ENCODE peak calls at places on chromosomes 2 and 18, in four cellular contexts. T is H1, G is H9, R is mesenchymal stem cell. Z is an unnamed sample.

GRCh38 chr18:2417861-2418610 is 153.3 kb downstream of the METTL4 start:
- DNase-seq in R (no peak), T (no peak), G (no peak), Z (no peak)

GRCh38 chr2:8697190-8697589 is 15.3 kb downstream of the ID2 start:
- DNase-seq in T (no peak), R (no peak), G (no peak), Z (no peak)

GRCh38 chr18:79495591-79496071 is 99.9 kb downstream of the NFATC1 start:
- DNase-seq in G (no peak), R (no peak), T (no peak), Z (no peak)

GRCh38 chr2:194333091-194333490 is 1323.9 kb upstream of the SLC39A10 start:
- DNase-seq in T (no peak), R (no peak), G (no peak), Z (no peak)

GRCh38 chr2:108640731-108641130 is 78.6 kb upstream of the RANBP2 start:
- DNase-seq in G (no peak), R (peak), T (no peak), Z (no peak)

GRCh38 chr2:78992807-78993517 is 32.5 kb upstream of the REG3G start:
- DNase-seq in T (peak), G (peak), R (no peak), Z (no peak)

GRCh38 chr18:79952996-79953559 is 1.6 kb upstream of the SLC66A2 start:
- DNase-seq in G (peak), R (peak), T (no peak), Z (no peak)

GRCh38 chr2:158366342-158366741 is 90.2 kb downstream of the CCDC148 start:
- DNase-seq in R (no peak), G (no peak), T (no peak), Z (no peak)

GRCh38 chr2:95010697-95011096 is 14.8 kb upstream of the MAL start:
- DNase-seq in G (no peak), R (no peak), T (no peak), Z (no peak)

GRCh38 chr2:117981810-117982209 is 32.1 kb downstream of the CCDC93 start:
- DNase-seq in R (no peak), T (no peak), G (no peak), Z (no peak)

GRCh38 chr2:196887431-196887830 is 39.1 kb downstream of the PGAP1 start:
- DNase-seq in R (no peak), T (no peak), G (no peak), Z (no peak)

GRCh38 chr2:71940695-71941094 is 207.0 kb downstream of the CYP26B1 start:
- DNase-seq in T (no peak), G (no peak), R (no peak), Z (no peak)

GRCh38 chr2:7031424-7032245 is 114.4 kb downstream of the RNF144A start:
- DNase-seq in T (no peak), R (no peak), G (no peak), Z (no peak)

GRCh38 chr2:74474899-74475298 is 2.4 kb upstream of the MRPL53 start:
- DNase-seq in T (no peak), G (peak), R (no peak), Z (no peak)

GRCh38 chr18:24220318-24220688 is 81.4 kb downstream of the CABYR start:
- DNase-seq in T (no peak), G (no peak), R (no peak), Z (no peak)

GRCh38 chr2:101012706-101013181 is 10.7 kb downstream of the RPL31 start:
- DNase-seq in G (no peak), T (no peak), R (peak), Z (peak)

GRCh38 chr2:237177986-237178385 is 92.3 kb downstream of the COPS8 start:
- DNase-seq in R (no peak), T (no peak), G (no peak), Z (no peak)

GRCh38 chr18:44518091-44518490 is 162.6 kb upstream of the SETBP1 start:
- DNase-seq in G (no peak), T (no peak), R (no peak), Z (no peak)

GRCh38 chr18:44521673-44522032 is 159.0 kb upstream of the SETBP1 start:
- DNase-seq in T (no peak), G (no peak), R (no peak), Z (no peak)

GRCh38 chr18:44514766-44515165 is 165.9 kb upstream of the SETBP1 start:
- DNase-seq in T (no peak), G (no peak), R (no peak), Z (no peak)

GRCh38 chr18:44520981-44521672 is 159.6 kb upstream of the SETBP1 start:
- DNase-seq in R (no peak), T (no peak), G (no peak), Z (no peak)

DNA sequence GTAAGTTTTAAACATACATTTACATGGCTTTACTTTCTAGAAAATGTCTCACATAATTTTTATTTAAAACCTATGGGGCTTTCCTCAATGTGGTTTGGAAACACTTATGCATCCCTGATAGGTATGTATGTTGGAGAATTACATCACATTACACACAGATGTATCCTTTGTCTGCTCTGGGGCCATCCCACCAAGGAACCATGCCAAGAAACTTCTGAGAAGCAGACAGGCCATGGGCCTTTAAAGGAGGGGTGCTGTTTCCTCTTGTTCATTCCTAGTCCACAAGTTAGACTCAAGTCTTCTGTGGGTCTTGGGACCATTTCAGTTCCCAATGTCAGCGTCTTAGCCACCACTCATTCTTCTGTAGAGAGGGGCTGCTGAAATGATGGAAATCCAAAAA is 162.0 kb upstream of the SETBP1 start:
- DNase-seq in G (no peak), T (no peak), R (no peak), Z (no peak)
- H4K91ac ChIP-seq in G (no peak), T (no peak), R (no peak), Z (no peak)

DNA sequence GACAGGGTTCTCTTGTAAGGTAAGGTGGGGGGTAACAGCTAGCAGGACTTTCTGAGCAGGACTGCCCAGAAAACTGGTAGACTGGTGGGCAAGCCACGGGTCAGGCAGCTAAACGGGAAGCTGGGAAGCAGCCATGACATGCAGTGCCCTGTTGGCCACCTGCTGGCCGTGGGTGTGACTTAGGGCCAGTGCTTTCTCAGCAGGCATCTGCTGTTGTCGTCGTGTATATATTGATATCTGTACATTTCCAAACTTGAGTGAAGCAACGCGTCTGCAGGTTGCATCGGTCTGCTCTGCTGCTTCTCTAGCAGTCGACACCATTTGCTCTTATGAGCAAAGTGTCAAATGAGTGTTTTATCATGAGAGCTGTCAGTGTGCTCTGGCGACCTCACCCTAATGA is 31.0 kb downstream of the COA5 start:
- DNase-seq in T (no peak), R (no peak), G (no peak), Z (no peak)
- H2BK15ac ChIP-seq in T (no peak), R (no peak), G (no peak), Z (no peak)

GRCh38 chr2:61911510-61911909 is 6.0 kb downstream of the COMMD1 start:
- DNase-seq in T (no peak), R (no peak), G (no peak), Z (no peak)
- H2BK12ac ChIP-seq in T (no peak), R (no peak), G (no peak), Z (no peak)

GRCh38 chr2:210224660-210225460 is at the start of gene ACADL:
- DNase-seq in R (peak), G (peak), T (no peak), Z (peak)
- H4K91ac ChIP-seq in R (no peak), G (no peak), T (no peak), Z (no peak)

DNA sequence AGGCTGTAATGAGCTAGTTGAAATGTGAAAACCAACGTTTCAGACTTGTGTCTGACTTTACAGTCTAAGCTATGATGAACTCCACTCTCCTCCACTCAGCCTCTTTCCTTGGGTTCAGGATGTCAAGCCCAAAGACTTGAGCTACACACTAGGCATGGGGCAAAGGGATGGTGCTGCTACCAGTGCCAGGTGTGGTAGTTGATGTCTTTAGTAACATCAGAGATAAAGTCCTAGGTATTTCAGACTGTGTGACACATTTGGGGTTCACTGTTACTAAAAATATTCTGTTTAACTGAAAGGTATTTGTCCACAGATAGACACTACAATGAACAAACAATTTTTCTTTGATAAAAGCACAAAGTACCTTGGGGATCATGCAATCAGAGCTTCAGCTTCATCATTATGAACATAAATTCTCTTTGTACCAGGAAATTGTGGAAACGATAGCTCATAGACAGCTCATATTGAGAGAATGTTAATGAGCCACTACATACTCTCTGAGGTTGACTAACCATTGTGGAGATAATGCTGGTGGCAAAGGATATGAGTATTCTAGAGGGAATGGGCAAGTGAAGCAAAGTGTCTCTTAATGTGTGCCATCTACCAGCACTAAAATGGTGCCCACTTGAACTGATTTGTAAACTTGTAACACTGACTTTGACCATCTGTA is 253.7 kb upstream of the THUMPD2 start:
- DNase-seq in T (no peak), G (no peak), R (peak), Z (no peak)
- H2BK15ac ChIP-seq in T (no peak), G (no peak), R (no peak), Z (no peak)

DNA sequence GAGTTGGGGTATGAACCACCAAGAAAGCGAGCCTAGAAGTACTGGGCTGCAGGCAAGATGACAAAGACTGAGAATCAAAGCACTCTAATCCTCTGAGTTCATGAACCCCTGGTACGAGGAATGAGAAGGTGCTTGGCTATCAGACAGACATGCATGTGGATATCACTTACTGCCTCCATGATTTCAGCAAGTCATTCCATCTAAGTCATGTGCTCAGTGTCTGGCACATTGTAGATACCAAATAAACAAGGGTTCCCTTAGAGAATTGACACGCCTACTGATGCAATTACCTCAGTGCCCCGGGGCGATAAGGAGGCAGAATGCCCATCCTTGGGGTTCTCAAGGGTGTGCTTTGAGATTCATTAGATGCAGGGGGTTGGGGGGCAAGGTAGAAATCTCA is 125.6 kb upstream of the PKDCC start:
- DNase-seq in T (no peak), G (no peak), R (peak), Z (no peak)
- H2BK12ac ChIP-seq in T (no peak), G (no peak), R (no peak), Z (no peak)

GRCh38 chr2:172229125-172229524 is 126.4 kb upstream of the DLX2 start:
- DNase-seq in R (no peak), G (no peak), T (no peak), Z (no peak)

GRCh38 chr2:172230783-172231446 is 128.2 kb upstream of the DLX2 start:
- DNase-seq in T (no peak), G (peak), R (no peak), Z (no peak)

GRCh38 chr2:172230301-172230700 is 127.6 kb upstream of the DLX2 start:
- DNase-seq in T (no peak), G (no peak), R (no peak), Z (no peak)

GRCh38 chr2:172232638-172233253 is 130.0 kb upstream of the DLX2 start:
- DNase-seq in T (no peak), R (peak), G (peak), Z (no peak)

GRCh38 chr2:172231508-172231907 is 128.8 kb upstream of the DLX2 start:
- DNase-seq in R (no peak), T (no peak), G (peak), Z (no peak)
- H4K91ac ChIP-seq in R (no peak), T (peak), G (no peak), Z (no peak)